ENCODE peak calls at places on chromosome X, in four cellular contexts. K, V, F and W are unnamed samples.

GRCh38 chrX:150768132-150768485 is 74.9 kb downstream of the MTMR1 start:
- DNase-seq in K (no peak), V (peak; percentile 9), F (peak; percentile 34), W (no peak)

GRCh38 chrX:34288782-34289181 is 156.7 kb upstream of the FAM47A start:
- DNase-seq in K (no peak), V (no peak), F (no peak), W (no peak)

GRCh38 chrX:73563740-73564073 is 710 bp downstream of the CHIC1 start:
- DNase-seq in K (no peak), V (no peak), F (no peak), W (no peak)

GRCh38 chrX:133913009-133913408 is 72.4 kb downstream of the GPC3 start:
- DNase-seq in K (no peak), V (no peak), F (no peak), W (no peak)

GRCh38 chrX:49829016-49829415 is at the start of gene PAGE4:
- DNase-seq in K (no peak), V (no peak), F (no peak), W (no peak)

GRCh38 chrX:46739736-46740135 is 19.2 kb downstream of the SLC9A7 start:
- DNase-seq in K (no peak), V (no peak), F (no peak), W (no peak)

GRCh38 chrX:31213941-31214340 is 142.1 kb upstream of the FTHL17 start:
- DNase-seq in K (no peak), V (peak; percentile 26), F (no peak), W (no peak)

GRCh38 chrX:143788265-143788664 is 67.7 kb upstream of the SPANXN2 start:
- DNase-seq in K (no peak), V (no peak), F (no peak), W (peak; percentile 9)

GRCh38 chrX:139750390-139750789 is 42.4 kb upstream of the MCF2 start:
- DNase-seq in K (no peak), V (peak; percentile 3), F (no peak), W (no peak)

GRCh38 chrX:129574214-129574613 is 34.2 kb downstream of the OCRL start:
- DNase-seq in K (no peak), V (no peak), F (no peak), W (no peak)

GRCh38 chrX:19174401-19175025 is 52.2 kb upstream of the ADGRG2 start:
- DNase-seq in K (no peak), V (peak; percentile 43), F (no peak), W (no peak)

GRCh38 chrX:64570204-64570603 is 175.0 kb upstream of the MTMR8 start:
- DNase-seq in K (no peak), V (no peak), F (no peak), W (no peak)

GRCh38 chrX:45850197-45850774 is 649.6 kb upstream of the DIPK2B start:
- DNase-seq in K (no peak), V (no peak), F (no peak), W (no peak)

GRCh38 chrX:108165349-108166111 is 74.0 kb downstream of the ATG4A start:
- DNase-seq in K (no peak), V (peak; percentile 41), F (no peak), W (no peak)

GRCh38 chrX:30586516-30586915 is 8.9 kb upstream of the TASL start:
- DNase-seq in K (no peak), V (no peak), F (no peak), W (no peak)

GRCh38 chrX:15336023-15336413 is 695 bp upstream of the PIGA start:
- DNase-seq in K (no peak), V (peak; percentile 15), F (peak; percentile 2), W (no peak)

GRCh38 chrX:27555514-27555913 is 34.6 kb upstream of the DCAF8L2 start:
- DNase-seq in K (no peak), V (no peak), F (no peak), W (peak; percentile 1)

GRCh38 chrX:123675154-123675553 is 57.7 kb downstream of the THOC2 start:
- DNase-seq in K (no peak), V (no peak), F (no peak), W (no peak)

GRCh38 chrX:65610040-65610439 is 57.4 kb upstream of the MSN start:
- DNase-seq in K (no peak), V (no peak), F (no peak), W (no peak)

GRCh38 chrX:1713296-1713695 is 98.4 kb downstream of the ASMT start:
- DNase-seq in K (no peak), V (no peak), F (no peak), W (no peak)

GRCh38 chrX:141221611-141222010 is 20.7 kb downstream of the SPANXC start:
- DNase-seq in K (no peak), V (no peak), F (no peak), W (no peak)

GRCh38 chrX:73944582-73944947 is 359.4 kb upstream of the ZCCHC13 start:
- DNase-seq in K (no peak), V (no peak), F (no peak), W (no peak)

GRCh38 chrX:129959493-129959832 is 23.0 kb upstream of the BCORL1 start:
- DNase-seq in K (no peak), V (no peak), F (no peak), W (no peak)

GRCh38 chrX:50068293-50068568 is 132.6 kb downstream of the AKAP4 start:
- DNase-seq in K (peak; percentile 47), V (no peak), F (no peak), W (no peak)

GRCh38 chrX:323721-324628 is 5.4 kb upstream of the GTPBP6 start:
- DNase-seq in K (peak; percentile 79), V (no peak), F (no peak), W (no peak)

GRCh38 chrX:78997870-78998558 is 52.8 kb downstream of the P2RY10 start:
- DNase-seq in K (peak; percentile 61), V (no peak), F (no peak), W (no peak)

GRCh38 chrX:110316351-110317078 is 1.4 kb downstream of the AMMECR1 start:
- DNase-seq in K (no peak), V (no peak), F (no peak), W (no peak)

GRCh38 chrX:2383735-2384134 is 117.0 kb downstream of the DHRSX start:
- DNase-seq in K (no peak), V (no peak), F (no peak), W (no peak)

GRCh38 chrX:132564026-132564425 is 75.2 kb upstream of the MBNL3 start:
- DNase-seq in K (no peak), V (peak; percentile 2), F (no peak), W (no peak)

GRCh38 chrX:69158166-69159040 is 6.8 kb downstream of the PJA1 start:
- DNase-seq in K (peak; percentile 54), V (peak; percentile 40), F (no peak), W (no peak)

GRCh38 chrX:107672955-107673378 is 44.7 kb downstream of the PRPS1 start:
- DNase-seq in K (peak; percentile 94), V (peak; percentile 38), F (peak; percentile 27), W (peak; percentile 11)

GRCh38 chrX:40012800-40013682 is 84.7 kb downstream of the BCOR start:
- DNase-seq in K (peak; percentile 89), V (peak; percentile 37), F (no peak), W (no peak)

GRCh38 chrX:3501833-3502535 is 155.5 kb upstream of the MXRA5 start:
- DNase-seq in K (no peak), V (peak; percentile 13), F (no peak), W (no peak)

GRCh38 chrX:79140731-79141130 is 3.8 kb upstream of the GPR174 start:
- DNase-seq in K (no peak), V (no peak), F (no peak), W (no peak)

GRCh38 chrX:81174286-81174685 is 27.4 kb downstream of the HMGN5 start:
- DNase-seq in K (no peak), V (peak; percentile 30), F (no peak), W (no peak)